ENCODE peak calls at places on chromosomes 4 and X, in eight cellular contexts. C is heart right ventricle, K is IMR-90, L is left ventricle myocardium inferior, B is H1, G is cardiac muscle cell, N is ascending aorta, X is left lung. F is an unnamed sample.

GRCh38 chr4:20629180-20630115 is 70.8 kb upstream of the PACRGL start:
- DNase-seq in B (no peak), X (no peak), C (no peak), G (no peak), L (no peak), N (no peak), K (no peak), F (no peak)

GRCh38 chr4:113636877-113637276 is 124.7 kb downstream of the CAMK2D start:
- DNase-seq in K (peak; percentile 62), G (no peak), C (no peak), N (no peak), B (no peak), X (no peak), L (no peak), F (no peak)

GRCh38 chr4:159608434-159608833 is 505.6 kb downstream of the RAPGEF2 start:
- DNase-seq in G (no peak), X (no peak), C (no peak), B (no peak), K (no peak), L (no peak), N (no peak), F (no peak)

GRCh38 chr4:11720292-11720691 is 291.6 kb upstream of the HS3ST1 start:
- DNase-seq in K (peak; percentile 67), B (no peak), C (peak; percentile 7), G (peak; percentile 57), X (no peak), N (no peak), L (no peak), F (no peak)

GRCh38 chr4:15805583-15806517 is 27.7 kb downstream of the CD38 start:
- DNase-seq in C (peak; percentile 30), X (no peak), N (no peak), G (peak; percentile 69), K (peak; percentile 63), B (no peak), L (no peak), F (no peak)

GRCh38 chrX:50697691-50698090 is 116.3 kb downstream of the SHROOM4 start:
- DNase-seq in K (peak; percentile 79), B (no peak), X (no peak), G (peak; percentile 46), C (no peak), L (no peak), N (no peak), F (no peak)

GRCh38 chr4:54929459-54929858 is 195.9 kb downstream of the KDR start:
- DNase-seq in B (no peak), N (no peak), K (no peak), C (peak; percentile 58), G (no peak), L (no peak), X (no peak), F (no peak)

GRCh38 chrX:67104982-67105757 is 438.7 kb upstream of the AR start:
- DNase-seq in C (no peak), N (no peak), G (no peak), B (no peak), K (no peak), X (no peak), L (peak; percentile 15), F (no peak)

GRCh38 chrX:38220024-38220935 is at the start of gene SRPX:
- DNase-seq in C (peak; percentile 27), X (peak; percentile 36), G (peak; percentile 65), K (peak; percentile 52), N (no peak), L (peak; percentile 30), B (peak; percentile 54), F (no peak)

GRCh38 chr4:119748853-119749252 is 120.2 kb upstream of the PDE5A start:
- DNase-seq in K (peak; percentile 66), B (no peak), X (no peak), C (no peak), N (no peak), G (no peak), L (no peak), F (no peak)

GRCh38 chr4:59339631-59340030 is 1860.5 kb upstream of the ADGRL3 start:
- DNase-seq in B (no peak), L (no peak), X (no peak), G (peak; percentile 2), K (no peak), C (no peak), N (no peak), F (no peak)

GRCh38 chrX:38327007-38327774 is at the start of gene RPGR:
- DNase-seq in G (peak; percentile 92), N (peak; percentile 73), L (peak; percentile 92), X (peak; percentile 95), C (peak; percentile 94), K (peak; percentile 91), B (peak; percentile 90), F (peak; percentile 84)

GRCh38 chrX:121671649-121672048 is 624.2 kb downstream of the GLUD2 start:
- DNase-seq in C (no peak), G (no peak), X (no peak), N (no peak), B (no peak), L (no peak), K (no peak), F (no peak)

GRCh38 chrX:114675365-114675764 is 91.5 kb downstream of the HTR2C start:
- DNase-seq in N (no peak), C (no peak), G (no peak), K (no peak), L (no peak), X (no peak), B (no peak), F (no peak)

GRCh38 chr4:107755841-107756356 is 35.9 kb upstream of the PAPSS1 start:
- DNase-seq in G (no peak), B (no peak), X (no peak), L (no peak), N (no peak), K (peak; percentile 10), C (no peak), F (no peak)

GRCh38 chr4:3828546-3828945 is 62.4 kb downstream of the ADRA2C start:
- DNase-seq in N (no peak), K (no peak), B (no peak), G (no peak), L (no peak), X (no peak), C (no peak), F (no peak)

GRCh38 chr4:3831529-3832150 is 65.5 kb downstream of the ADRA2C start:
- DNase-seq in B (no peak), L (no peak), C (no peak), K (no peak), N (no peak), G (no peak), X (no peak), F (no peak)

GRCh38 chr4:3830774-3831528 is 64.8 kb downstream of the ADRA2C start:
- DNase-seq in B (no peak), X (no peak), L (no peak), K (no peak), N (no peak), G (no peak), C (no peak), F (no peak)

GRCh38 chr4:3829211-3829953 is 63.2 kb downstream of the ADRA2C start:
- DNase-seq in X (no peak), L (no peak), G (no peak), C (no peak), N (no peak), K (no peak), B (no peak), F (no peak)

GRCh38 chr4:3829954-3830773 is 64.0 kb downstream of the ADRA2C start:
- DNase-seq in G (no peak), L (no peak), K (no peak), B (no peak), N (no peak), X (no peak), C (no peak), F (no peak)
- H3K27me3 ChIP-seq in G (peaks cover 10% of the 10 kb centered on the region), L (peaks cover 48% of the 10 kb centered on the region), K (peaks cover 43% of the 10 kb centered on the region), B (no peaks in the 10 kb centered on the region), N (no peaks in the 10 kb centered on the region), X (peaks cover 40% of the 10 kb centered on the region), C (peaks cover 13% of the 10 kb centered on the region), F (peaks cover 13% of the 10 kb centered on the region)

DNA sequence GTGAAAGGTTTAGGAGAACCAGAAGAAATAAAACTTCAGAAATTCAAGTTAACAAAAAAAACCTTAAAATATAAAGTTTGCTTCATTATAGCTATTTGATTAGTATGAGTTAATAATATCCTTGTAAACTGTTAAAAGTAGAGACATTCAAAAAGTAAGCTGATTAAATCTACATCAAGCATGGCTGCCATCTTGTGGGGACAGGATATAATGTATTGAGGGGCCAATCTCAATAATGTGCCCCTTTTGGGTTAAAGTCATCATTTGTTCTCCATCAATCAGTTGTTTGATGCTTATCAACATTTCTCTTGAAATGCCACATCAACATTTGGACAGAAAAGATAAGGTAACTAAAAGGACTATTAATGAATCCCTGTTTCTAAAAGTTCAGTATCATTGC is 4.6 kb upstream of the GRID2 start:
- DNase-seq in B (no peak), K (peak; percentile 21), C (no peak), X (no peak), G (no peak), L (no peak), N (no peak), F (no peak)
- TF ChIP-seq CTCF in B (no peak), K (peak; percentile 49), C (no peak), X (no peak), G (peak; percentile 51), L (peak; percentile 20), N (no peak), F (no peak)

DNA sequence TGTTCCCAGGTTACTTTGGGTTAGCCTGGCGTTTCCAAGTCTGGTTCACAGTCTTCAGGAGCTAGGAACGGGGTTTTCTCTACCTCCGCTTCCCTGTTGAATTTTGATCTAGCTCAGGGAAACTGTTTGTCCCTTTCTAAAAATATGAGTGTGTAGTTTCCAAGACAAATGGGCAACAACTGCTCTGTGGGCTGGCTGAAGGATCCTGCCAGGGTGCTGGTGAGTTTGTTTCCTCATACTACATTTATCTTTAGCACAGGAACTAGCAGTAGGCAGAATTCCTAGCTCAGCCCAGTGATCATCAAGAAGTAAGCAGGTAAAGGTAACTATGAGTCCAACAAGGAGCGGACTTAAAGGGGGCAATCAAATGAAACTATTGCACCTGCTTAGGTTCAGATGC is 13.3 kb upstream of the FAM47E start:
- DNase-seq in C (no peak), K (no peak), G (no peak), X (no peak), B (no peak), N (no peak), L (no peak), F (no peak)
- H3K27ac ChIP-seq in C (no peak overlapping the region), K (no peak overlapping the region), G (no peak overlapping the region), X (no peak overlapping the region), B (no peak overlapping the region), N (peak overlapping the region; percentile 62), L (peak overlapping the region; percentile 70), F (no peak overlapping the region)

GRCh38 chrX:70092247-70092646 is 30.0 kb downstream of the OTUD6A start:
- DNase-seq in C (no peak), G (no peak), N (no peak), B (no peak), K (no peak), L (no peak), X (no peak), F (no peak)
- H3K27me3 ChIP-seq in C (no peaks in the 10 kb centered on the region), G (no peaks in the 10 kb centered on the region), N (no peaks in the 10 kb centered on the region), B (no peaks in the 10 kb centered on the region), K (no peaks in the 10 kb centered on the region), L (no peaks in the 10 kb centered on the region), X (no peaks in the 10 kb centered on the region), F (no peaks in the 10 kb centered on the region)

GRCh38 chr4:111037591-111037990 is 414.7 kb upstream of the PITX2 start:
- DNase-seq in B (no peak), N (no peak), K (no peak), L (no peak), X (no peak), G (no peak), C (no peak), F (no peak)
- TF ChIP-seq CTCF in B (no peak), N (no peak), K (no peak), L (no peak), X (no peak), G (no peak), C (no peak), F (no peak)

F was measured in CD4-positive, alpha-beta T cell.